ENCODE peak calls at places on chromosome 13, in ten cellular contexts. Z is fibroblast of mammary gland, B is small intestine, D is heart left ventricle, F is GM12865, Q is PC-3, V is cardiac fibroblast, U is fibroblast of villous mesenchyme, P is endodermal cell, J is hepatocyte. I is an unnamed sample.

GRCh38 chr13:27595055-27595811 is 25.1 kb downstream of the LNX2 start:
- DNase-seq in Z (no peak), V (no peak), Q (no peak), J (no peak), B (no peak), U (peak), P (no peak), F (no peak), D (no peak), I (no peak)

GRCh38 chr13:37491661-37492060 is 106.9 kb downstream of the POSTN start:
- DNase-seq in J (no peak), F (no peak), Q (no peak), B (no peak), Z (no peak), U (no peak), V (no peak), D (no peak), P (no peak), I (no peak)

GRCh38 chr13:55244991-55245644 is 1895.6 kb upstream of the PRR20A start:
- DNase-seq in P (peak), Z (peak), B (no peak), Q (no peak), V (peak), J (peak), F (peak), U (no peak), D (no peak), I (no peak)

GRCh38 chr13:29594710-29595379 is 643 bp downstream of the SLC7A1 start:
- DNase-seq in B (peak), Q (peak), F (peak), D (peak), J (peak), U (peak), Z (peak), V (peak), P (peak), I (no peak)

GRCh38 chr13:34164585-34164984 is 346.6 kb downstream of the RFC3 start:
- DNase-seq in Q (peak), D (no peak), U (no peak), J (no peak), F (no peak), V (no peak), P (no peak), B (no peak), Z (no peak), I (no peak)

GRCh38 chr13:44373247-44373600 is 400 bp upstream of the SERP2 start:
- DNase-seq in B (no peak), F (no peak), J (no peak), Z (no peak), U (no peak), P (peak), D (no peak), Q (no peak), V (no peak), I (no peak)

GRCh38 chr13:23618341-23618740 is 48.1 kb downstream of the TNFRSF19 start:
- DNase-seq in U (peak), D (no peak), F (no peak), Q (peak), B (no peak), Z (peak), J (peak), V (peak), P (no peak), I (peak)

GRCh38 chr13:35630551-35631275 is 154.2 kb upstream of the MAB21L1 start:
- DNase-seq in V (peak), F (peak), P (peak), U (peak), D (no peak), Z (peak), B (peak), J (peak), Q (peak), I (peak)

GRCh38 chr13:37106642-37107041 is 1.2 kb upstream of the CSNK1A1L start:
- DNase-seq in F (no peak), J (no peak), D (no peak), Q (no peak), U (no peak), B (no peak), Z (no peak), P (no peak), V (no peak), I (no peak)

DNA sequence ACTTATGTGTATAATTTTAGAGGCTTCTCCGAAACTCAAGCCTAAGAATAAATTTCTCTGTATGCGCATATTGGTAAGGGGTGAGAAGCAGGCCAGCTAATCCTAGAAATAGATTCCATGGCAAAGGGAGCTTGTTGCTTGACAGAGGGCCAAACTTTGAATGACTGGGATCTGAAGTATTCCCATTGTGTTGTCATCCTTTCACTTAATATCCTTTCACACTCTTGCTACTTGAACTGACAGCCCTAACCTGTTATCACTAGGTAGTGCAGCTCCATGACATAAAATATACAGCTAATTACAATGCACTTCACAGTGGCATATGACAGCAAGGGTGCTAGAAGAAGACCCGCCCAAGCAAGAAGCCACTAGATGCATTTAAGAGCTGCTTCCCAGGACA is 309.8 kb downstream of the OXGR1 start:
- DNase-seq in D (no peak), V (no peak), Q (no peak), P (no peak), U (no peak), F (no peak), J (no peak), Z (no peak), B (no peak), I (no peak)
- H3K4me3 ChIP-seq in D (no peak), V (no peak), Q (no peak), P (no peak), U (no peak), F (no peak), J (no peak), Z (no peak), B (no peak), I (no peak)

GRCh38 chr13:110364081-110364480 is 57.0 kb downstream of the COL4A2 start:
- DNase-seq in U (peak), F (no peak), V (no peak), J (no peak), B (no peak), D (no peak), Q (no peak), P (no peak), Z (no peak), I (no peak)
- H3K4me3 ChIP-seq in U (no peak), F (no peak), V (no peak), J (no peak), B (no peak), D (no peak), Q (no peak), P (no peak), Z (no peak), I (no peak)

DNA sequence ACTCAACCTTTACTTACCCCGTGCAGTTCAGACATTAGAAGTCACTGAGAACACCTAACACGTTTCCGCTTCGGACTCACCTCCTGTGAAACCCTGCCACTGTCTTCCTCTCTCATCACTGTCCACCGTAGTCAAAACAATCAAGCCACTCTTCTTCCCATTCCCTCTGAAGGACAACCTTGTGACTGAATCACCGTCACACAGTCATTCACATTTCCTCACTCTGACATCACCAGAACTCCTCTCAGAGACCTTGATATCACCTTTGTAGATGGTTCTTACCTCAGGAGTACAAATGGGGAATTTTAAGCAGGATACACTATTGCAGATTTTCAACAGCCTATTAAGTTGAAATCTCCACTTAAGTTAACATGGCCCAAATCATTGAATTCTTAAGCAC is 1.3 kb upstream of the KBTBD6 start:
- DNase-seq in B (no peak), F (no peak), U (no peak), J (no peak), D (no peak), Q (no peak), P (no peak), Z (no peak), V (no peak), I (no peak)
- H3K4me3 ChIP-seq in B (no peak), F (no peak), U (no peak), J (no peak), D (no peak), Q (peak), P (peak), Z (no peak), V (no peak), I (no peak)

GRCh38 chr13:22061371-22061805 is 390.5 kb downstream of the FGF9 start:
- DNase-seq in D (no peak), U (no peak), J (no peak), Q (no peak), V (no peak), B (peak), Z (no peak), P (peak), F (peak), I (no peak)
- H3K4me3 ChIP-seq in D (no peak), U (no peak), J (no peak), Q (no peak), V (no peak), B (no peak), Z (no peak), P (no peak), F (peak), I (no peak)

DNA sequence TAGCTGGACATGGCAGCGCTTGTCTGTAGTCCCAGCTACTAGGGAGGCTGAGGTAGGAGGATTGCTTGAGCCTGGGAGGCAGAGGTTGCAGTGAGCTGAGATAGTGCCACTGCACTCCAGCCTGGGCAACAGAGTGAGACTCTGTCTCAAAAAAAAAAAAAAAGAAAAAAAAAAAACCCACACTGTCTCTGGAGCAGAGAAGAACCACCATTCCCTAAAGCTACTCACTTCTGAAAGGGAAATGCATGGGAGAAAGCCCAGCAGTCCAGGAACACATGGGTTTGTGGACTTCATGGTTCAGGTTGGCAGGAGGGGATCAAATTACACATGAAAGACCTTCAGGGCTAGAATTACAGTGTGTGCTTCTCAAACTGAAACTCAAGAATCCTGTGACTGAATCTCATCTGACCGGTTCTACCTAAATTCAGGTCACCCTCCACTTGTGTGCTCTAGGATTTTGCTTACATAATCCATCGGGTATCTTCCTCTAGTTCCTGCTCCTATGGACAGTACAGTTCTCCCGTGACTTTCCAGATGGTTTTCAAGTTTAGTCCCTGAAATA is 30.2 kb upstream of the CPB2 start:
- DNase-seq in P (peak), U (peak), J (peak), D (no peak), Z (no peak), V (no peak), F (no peak), Q (peak), B (no peak), I (no peak)
- H3K4me3 ChIP-seq in P (no peak), U (no peak), J (no peak), D (no peak), Z (no peak), V (no peak), F (no peak), Q (peak), B (no peak), I (no peak)

GRCh38 chr13:99123101-99124045 is 77.3 kb upstream of the UBAC2 start:
- DNase-seq in B (no peak), V (peak), F (no peak), D (no peak), Z (peak), Q (no peak), U (peak), J (no peak), P (no peak), I (no peak)

GRCh38 chr13:99125335-99125915 is 75.2 kb upstream of the UBAC2 start:
- DNase-seq in D (no peak), J (no peak), V (no peak), F (no peak), U (no peak), Q (no peak), P (no peak), Z (no peak), B (no peak), I (no peak)

GRCh38 chr13:99124046-99124400 is 76.6 kb upstream of the UBAC2 start:
- DNase-seq in Z (no peak), J (no peak), D (no peak), B (no peak), U (no peak), V (no peak), P (no peak), F (no peak), Q (no peak), I (no peak)

GRCh38 chr13:99126821-99127220 is 73.8 kb upstream of the UBAC2 start:
- DNase-seq in Q (no peak), F (no peak), Z (no peak), P (no peak), D (no peak), J (no peak), B (no peak), U (no peak), V (no peak), I (no peak)

GRCh38 chr13:99124695-99125334 is 75.8 kb upstream of the UBAC2 start:
- DNase-seq in J (no peak), P (no peak), Z (peak), Q (peak), V (peak), F (peak), U (peak), D (no peak), B (peak), I (peak)
- H3K4me3 ChIP-seq in J (no peak), P (no peak), Z (no peak), Q (no peak), V (peak), F (no peak), U (no peak), D (no peak), B (no peak), I (no peak)

GRCh38 chr13:109776575-109776974 is 9.8 kb downstream of the IRS2 start:
- DNase-seq in V (no peak), P (no peak), Z (no peak), F (no peak), Q (peak), B (no peak), J (no peak), D (no peak), U (no peak), I (no peak)
- H3K4me3 ChIP-seq in V (no peak), P (no peak), Z (no peak), F (no peak), Q (peak), B (no peak), J (no peak), D (no peak), U (no peak), I (no peak)

GRCh38 chr13:49998714-49999624 is 2.1 kb downstream of the TRIM13 start:
- DNase-seq in Q (no peak), Z (no peak), P (peak), U (no peak), D (no peak), B (no peak), V (no peak), F (peak), J (no peak), I (no peak)
- H3K4me3 ChIP-seq in Q (peak), Z (no peak), P (peak), U (peak), D (peak), B (no peak), V (peak), F (peak), J (no peak), I (peak)

I was measured in AG04449.